ENCODE peak calls at places on chromosomes 16 and 17, in eight cellular contexts. E, A, P, L, I, D, K and F are unnamed samples.

GRCh38 chr16:79980650-79981521 is 380.3 kb upstream of the MAF start:
- DNase-seq in E (peak), A (no peak), P (no peak), L (no peak), I (no peak), D (no peak), K (no peak), F (peak)

GRCh38 chr16:86462334-86463084 is 47.8 kb upstream of the FOXF1 start:
- DNase-seq in E (peak), A (no peak), P (no peak), L (no peak), I (peak), D (no peak), K (no peak), F (no peak)

GRCh38 chr16:75106351-75107274 is 10.0 kb downstream of the LDHD start:
- DNase-seq in E (no peak), A (no peak), P (no peak), L (no peak), I (no peak), D (no peak), K (no peak), F (no peak)

GRCh38 chr17:2755941-2756724 is 6.7 kb upstream of the CCDC92B start:
- DNase-seq in E (no peak), A (no peak), P (no peak), L (no peak), I (peak), D (no peak), K (no peak), F (peak)

GRCh38 chr17:76150712-76151622 is 9.9 kb upstream of the FOXJ1 start:
- DNase-seq in E (no peak), A (no peak), P (no peak), L (no peak), I (no peak), D (no peak), K (no peak), F (no peak)

GRCh38 chr16:50246299-50247122 is 19.8 kb upstream of the ADCY7 start:
- DNase-seq in E (no peak), A (no peak), P (no peak), L (no peak), I (no peak), D (no peak), K (no peak), F (peak)

GRCh38 chr16:75074920-75075687 is 41.5 kb downstream of the LDHD start:
- DNase-seq in E (no peak), A (no peak), P (no peak), L (peak), I (no peak), D (no peak), K (peak), F (no peak)

GRCh38 chr17:4327638-4328037 is 38.8 kb downstream of the UBE2G1 start:
- DNase-seq in E (peak), A (peak), P (peak), L (no peak), I (peak), D (no peak), K (no peak), F (no peak)

GRCh38 chr16:86252596-86252995 is 257.7 kb upstream of the FOXF1 start:
- DNase-seq in E (no peak), A (no peak), P (no peak), L (no peak), I (peak), D (peak), K (no peak), F (peak)

GRCh38 chr16:77307764-77308561 is 108.8 kb downstream of the SYCE1L start:
- DNase-seq in E (peak), A (no peak), P (peak), L (no peak), I (peak), D (peak), K (no peak), F (peak)

GRCh38 chr17:8692916-8693315 is 51.7 kb downstream of the CCDC42 start:
- DNase-seq in E (no peak), A (no peak), P (no peak), L (no peak), I (no peak), D (no peak), K (no peak), F (no peak)

GRCh38 chr17:54935487-54935886 is 33.0 kb downstream of the COX11 start:
- DNase-seq in E (no peak), A (no peak), P (no peak), L (no peak), I (no peak), D (no peak), K (no peak), F (no peak)

GRCh38 chr16:22306788-22307187 is 9.6 kb downstream of the POLR3E start:
- DNase-seq in E (no peak), A (no peak), P (no peak), L (no peak), I (no peak), D (no peak), K (no peak), F (no peak)

GRCh38 chr16:89117239-89117974 is 23.8 kb downstream of the ACSF3 start:
- DNase-seq in E (no peak), A (no peak), P (no peak), L (no peak), I (no peak), D (no peak), K (no peak), F (no peak)

GRCh38 chr16:15507299-15507958 is 73.0 kb downstream of the BMERB1 start:
- DNase-seq in E (peak), A (no peak), P (no peak), L (no peak), I (peak), D (no peak), K (no peak), F (no peak)

GRCh38 chr17:28427372-28427771 is 21.4 kb upstream of the SLC46A1 start:
- DNase-seq in E (no peak), A (peak), P (no peak), L (no peak), I (no peak), D (no peak), K (no peak), F (no peak)

GRCh38 chr17:19328441-19329061 is 34.0 kb downstream of the B9D1 start:
- DNase-seq in E (no peak), A (no peak), P (no peak), L (no peak), I (no peak), D (no peak), K (no peak), F (no peak)

GRCh38 chr16:28309811-28310311 is 17.5 kb downstream of the SBK1 start:
- DNase-seq in E (no peak), A (no peak), P (no peak), L (peak), I (no peak), D (no peak), K (peak), F (no peak)

GRCh38 chr16:12395266-12395665 is 408.4 kb downstream of the CPPED1 start:
- DNase-seq in E (peak), A (no peak), P (no peak), L (no peak), I (peak), D (no peak), K (no peak), F (no peak)

GRCh38 chr17:57900991-57901743 is 51.3 kb upstream of the MRPS23 start:
- DNase-seq in E (no peak), A (no peak), P (no peak), L (no peak), I (no peak), D (no peak), K (no peak), F (peak)

GRCh38 chr16:69095179-69095578 is 10.3 kb upstream of the HAS3 start:
- DNase-seq in E (no peak), A (no peak), P (no peak), L (no peak), I (no peak), D (no peak), K (no peak), F (no peak)

GRCh38 chr17:45197555-45198334 is 23.9 kb upstream of the FMNL1 start:
- DNase-seq in E (peak), A (peak), P (peak), L (peak), I (peak), D (peak), K (peak), F (peak)